ENCODE peak calls at places on chromosomes 16 and 17, in six cellular contexts. M is stomach, V is A549, C is body of pancreas, K is right lobe of liver, W is IMR-90. N is an unnamed sample.

GRCh38 chr16:86929149-86929871 is 351.0 kb downstream of the FOXL1 start:
- DNase-seq in W (peak), M (no peak), V (no peak), K (no peak), C (no peak), N (peak)

GRCh38 chr17:43366809-43367587 is 31.8 kb upstream of the ARL4D start:
- DNase-seq in W (no peak), K (no peak), V (no peak), C (peak), M (no peak), N (no peak)

GRCh38 chr16:55469821-55470532 is 9.0 kb upstream of the MMP2 start:
- DNase-seq in M (no peak), K (no peak), W (no peak), V (no peak), C (no peak), N (no peak)

GRCh38 chr17:49886036-49886435 is 38.2 kb upstream of the TAC4 start:
- DNase-seq in M (no peak), K (no peak), C (no peak), V (no peak), W (no peak), N (no peak)

GRCh38 chr17:15268465-15268864 is 3.3 kb upstream of the PMP22 start:
- DNase-seq in K (no peak), M (no peak), W (peak), V (no peak), C (no peak), N (no peak)

GRCh38 chr16:9102379-9102778 is 10.9 kb downstream of the HAPSTR1 start:
- DNase-seq in C (no peak), K (no peak), W (peak), V (peak), M (no peak), N (no peak)

GRCh38 chr17:17492085-17492484 is 4.1 kb downstream of the RASD1 start:
- DNase-seq in M (no peak), C (no peak), W (no peak), V (no peak), K (no peak), N (no peak)

GRCh38 chr17:42337442-42337841 is 49.1 kb downstream of the STAT5A start:
- DNase-seq in M (no peak), V (no peak), C (no peak), K (no peak), W (peak), N (no peak)

GRCh38 chr17:72122668-72123495 is 2.1 kb downstream of the SOX9 start:
- DNase-seq in M (peak), K (no peak), W (peak), C (peak), V (no peak), N (no peak)

GRCh38 chr17:35147313-35147982 is at the start of gene UNC45B:
- DNase-seq in K (no peak), W (no peak), V (no peak), C (no peak), M (no peak), N (no peak)

GRCh38 chr16:84323626-84324025 is 28.9 kb downstream of the WFDC1 start:
- DNase-seq in K (no peak), V (no peak), W (no peak), M (no peak), C (no peak), N (no peak)

GRCh38 chr16:80741716-80742115 is 62.7 kb downstream of the CDYL2 start:
- DNase-seq in V (no peak), M (no peak), C (no peak), K (no peak), W (no peak), N (no peak)

GRCh38 chr16:30145692-30146091 is 22.7 kb upstream of the MAPK3 start:
- DNase-seq in V (no peak), W (no peak), C (no peak), M (no peak), K (no peak), N (no peak)

GRCh38 chr17:4559851-4560820 is at the start of gene GGT6:
- DNase-seq in C (peak), V (no peak), W (no peak), K (peak), M (peak), N (peak)

GRCh38 chr16:29994613-29995329 is 646 bp downstream of the HIRIP3 start:
- DNase-seq in W (peak), C (peak), K (peak), M (peak), V (no peak), N (peak)

GRCh38 chr16:53844796-53845195 is 140.8 kb downstream of the FTO start:
- DNase-seq in K (no peak), C (no peak), W (no peak), M (no peak), V (no peak), N (no peak)

GRCh38 chr16:29835926-29836325 is 15.7 kb downstream of the MVP start:
- DNase-seq in C (no peak), W (no peak), M (no peak), V (no peak), K (no peak), N (no peak)

GRCh38 chr16:56477096-56477878 is 25.9 kb downstream of the OGFOD1 start:
- DNase-seq in M (no peak), W (peak), C (no peak), K (no peak), V (peak), N (peak)

GRCh38 chr16:17475104-17475503 is 4.3 kb upstream of the XYLT1 start:
- DNase-seq in W (no peak), K (no peak), V (no peak), M (no peak), C (no peak), N (no peak)

DNA sequence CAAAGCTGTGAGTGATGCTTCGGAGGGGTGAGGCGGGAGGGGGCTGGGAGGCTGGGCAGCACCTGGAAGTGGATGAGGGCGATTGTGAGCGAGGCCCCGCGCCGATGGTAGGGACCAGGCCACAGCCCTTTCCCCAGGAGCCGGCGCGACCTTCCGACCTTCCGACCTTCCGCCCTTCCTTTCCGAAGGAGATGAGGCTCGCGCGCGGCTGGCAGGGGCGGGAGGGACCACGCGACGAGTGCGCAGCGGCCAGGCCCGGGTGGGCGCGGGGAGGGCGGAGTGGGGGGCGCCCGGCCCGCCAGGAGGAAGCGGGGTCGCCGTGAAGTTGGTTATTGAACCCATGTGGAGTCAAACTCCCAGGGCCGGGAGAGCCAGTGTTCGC is 56.5 kb downstream of the RAP1GAP2 start:
- DNase-seq in M (no peak), W (no peak), K (no peak), V (no peak), C (peak), N (no peak)
- H3K4me3 ChIP-seq in M (peak), W (peak), K (peak), V (peak), C (peak), N (no peak)

GRCh38 chr16:67277294-67277998 is 1.9 kb upstream of the PLEKHG4 start:
- DNase-seq in M (no peak), W (peak), C (no peak), K (no peak), V (peak), N (peak)
- TF ChIP-seq POLR2A in M (no peak), W (no peak), C (no peak), K (no peak), V (no peak), N (no peak)

GRCh38 chr16:66918803-66919568 is at the start of gene CDH16:
- DNase-seq in W (no peak), M (no peak), V (no peak), K (no peak), C (no peak), N (no peak)
- TF ChIP-seq CTCF in W (no peak), M (no peak), V (no peak), K (no peak), C (no peak), N (no peak)

GRCh38 chr16:89988951-89989350 is 30.3 kb downstream of the DBNDD1 start:
- DNase-seq in C (no peak), K (no peak), V (no peak), M (no peak), W (no peak), N (no peak)
- H3K4me3 ChIP-seq in C (no peak), K (no peak), V (no peak), M (no peak), W (no peak), N (no peak)

GRCh38 chr16:68948230-68948910 is 105.0 kb downstream of the TANGO6 start:
- DNase-seq in W (peak), K (no peak), M (no peak), V (no peak), C (no peak), N (no peak)

GRCh38 chr16:68954871-68955635 is 111.7 kb downstream of the TANGO6 start:
- DNase-seq in M (no peak), V (no peak), W (no peak), K (no peak), C (no peak), N (no peak)

DNA sequence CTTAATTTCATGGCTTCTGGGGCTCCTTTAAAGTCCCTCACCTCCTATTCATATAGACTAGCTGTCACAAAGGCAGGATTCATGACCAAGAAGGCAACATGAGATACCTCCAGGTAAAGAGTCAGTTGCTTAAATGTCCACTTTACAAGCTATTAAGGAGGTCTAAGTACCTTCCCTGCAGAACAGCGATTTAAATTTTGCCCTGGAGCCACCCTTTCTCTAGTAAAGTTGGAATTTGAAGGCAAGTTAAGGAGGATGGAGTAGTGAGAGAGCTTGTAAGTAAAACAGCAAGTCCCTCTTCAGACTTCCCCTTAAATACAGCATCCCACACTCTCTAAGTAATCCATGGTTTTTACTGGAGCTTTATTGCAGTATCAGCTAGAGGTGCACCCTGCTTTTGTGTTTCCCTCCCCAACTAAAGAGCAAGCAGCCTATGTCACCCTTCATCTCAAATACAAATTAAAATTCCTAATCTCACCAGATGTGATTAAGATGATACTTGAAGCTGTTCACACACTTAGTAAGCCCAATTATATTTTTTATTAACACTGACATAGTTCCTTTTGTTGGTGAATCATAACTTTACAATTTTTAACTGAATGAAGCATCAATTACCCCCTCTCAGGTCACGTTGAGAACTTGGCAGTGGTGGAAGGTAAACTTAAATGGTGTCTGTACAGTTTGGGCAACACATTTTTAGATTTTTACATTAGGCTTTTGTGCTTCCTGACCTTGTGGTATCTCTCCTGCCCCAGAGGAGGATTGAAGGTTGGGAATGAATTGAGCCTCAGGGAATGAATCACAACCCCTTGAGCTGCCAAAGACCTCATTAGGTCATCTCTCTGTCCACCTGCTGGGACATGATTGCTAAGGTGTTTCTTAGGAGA is 108.9 kb downstream of the TANGO6 start:
- DNase-seq in V (no peak), M (no peak), K (no peak), C (no peak), W (peak), N (no peak)
- TF ChIP-seq POLR2A in V (no peak), M (no peak), K (no peak), C (no peak), W (no peak), N (no peak)

GRCh38 chr16:25108054-25108453 is 3.5 kb upstream of the LCMT1 start:
- DNase-seq in W (no peak), M (no peak), V (peak), C (no peak), K (no peak), N (no peak)
- TF ChIP-seq CTCF in W (no peak), M (no peak), V (no peak), C (no peak), K (no peak), N (no peak)

N was measured in adrenal gland.